ENCODE peak calls at places on chromosome 17, in six cellular contexts. One of them, this sample, is unnamed.

GRCh38 chr17:80526116-80526910 is 18.3 kb upstream of the RPTOR start:
- DNase-seq in prostate gland: no peak
- DNase-seq in body of pancreas: no peak
- DNase-seq in dorsolateral prefrontal cortex: no peak
- DNase-seq in NCI-H510A treated with DMSO at 0.1 percent for 48 hours: peak
- DNase-seq in NCI-H1436: no peak
- DNase-seq in this sample: no peak

GRCh38 chr17:79829457-79829856 is 9.8 kb downstream of the CBX4 start:
- DNase-seq in prostate gland: no peak
- DNase-seq in body of pancreas: no peak
- DNase-seq in dorsolateral prefrontal cortex: no peak
- DNase-seq in NCI-H510A treated with DMSO at 0.1 percent for 48 hours: no peak
- DNase-seq in NCI-H1436: no peak
- DNase-seq in this sample: no peak

GRCh38 chr17:75692976-75693375 is 25.8 kb downstream of the SAP30BP start:
- DNase-seq in prostate gland: no peak
- DNase-seq in body of pancreas: no peak
- DNase-seq in dorsolateral prefrontal cortex: no peak
- DNase-seq in NCI-H510A treated with DMSO at 0.1 percent for 48 hours: no peak
- DNase-seq in NCI-H1436: no peak
- DNase-seq in this sample: no peak

GRCh38 chr17:10018461-10018891 is 113.4 kb upstream of the RCVRN start:
- DNase-seq in prostate gland: no peak
- DNase-seq in body of pancreas: peak
- DNase-seq in dorsolateral prefrontal cortex: no peak
- DNase-seq in NCI-H510A treated with DMSO at 0.1 percent for 48 hours: no peak
- DNase-seq in NCI-H1436: no peak
- DNase-seq in this sample: no peak

GRCh38 chr17:66255112-66255511 is 25.9 kb upstream of the APOH start:
- DNase-seq in prostate gland: peak
- DNase-seq in body of pancreas: peak
- DNase-seq in dorsolateral prefrontal cortex: no peak
- DNase-seq in NCI-H510A treated with DMSO at 0.1 percent for 48 hours: peak
- DNase-seq in NCI-H1436: peak
- DNase-seq in this sample: no peak

GRCh38 chr17:39151680-39152058 is 232 bp upstream of the PLXDC1 start:
- DNase-seq in prostate gland: no peak
- DNase-seq in body of pancreas: no peak
- DNase-seq in dorsolateral prefrontal cortex: no peak
- DNase-seq in NCI-H510A treated with DMSO at 0.1 percent for 48 hours: no peak
- DNase-seq in NCI-H1436: no peak
- DNase-seq in this sample: no peak

GRCh38 chr17:49548506-49549310 is 27.0 kb upstream of the NXPH3 start:
- DNase-seq in prostate gland: no peak
- DNase-seq in body of pancreas: peak
- DNase-seq in dorsolateral prefrontal cortex: no peak
- DNase-seq in NCI-H510A treated with DMSO at 0.1 percent for 48 hours: no peak
- DNase-seq in NCI-H1436: peak
- DNase-seq in this sample: no peak

GRCh38 chr17:27318633-27319032 is 24.7 kb downstream of the WSB1 start:
- DNase-seq in prostate gland: no peak
- DNase-seq in body of pancreas: no peak
- DNase-seq in dorsolateral prefrontal cortex: no peak
- DNase-seq in NCI-H510A treated with DMSO at 0.1 percent for 48 hours: no peak
- DNase-seq in NCI-H1436: no peak
- DNase-seq in this sample: no peak

GRCh38 chr17:81359218-81359617 is 36.0 kb upstream of the BAHCC1 start:
- DNase-seq in prostate gland: no peak
- DNase-seq in body of pancreas: no peak
- DNase-seq in dorsolateral prefrontal cortex: no peak
- DNase-seq in NCI-H510A treated with DMSO at 0.1 percent for 48 hours: no peak
- DNase-seq in NCI-H1436: no peak
- DNase-seq in this sample: no peak

GRCh38 chr17:79776378-79777165 is 1.4 kb upstream of the CBX2 start:
- DNase-seq in prostate gland: no peak
- DNase-seq in body of pancreas: no peak
- DNase-seq in dorsolateral prefrontal cortex: no peak
- DNase-seq in NCI-H510A treated with DMSO at 0.1 percent for 48 hours: no peak
- DNase-seq in NCI-H1436: no peak
- DNase-seq in this sample: no peak

GRCh38 chr17:80453126-80453979 is 23.1 kb downstream of the NPTX1 start:
- DNase-seq in prostate gland: no peak
- DNase-seq in body of pancreas: peak
- DNase-seq in dorsolateral prefrontal cortex: no peak
- DNase-seq in NCI-H510A treated with DMSO at 0.1 percent for 48 hours: no peak
- DNase-seq in NCI-H1436: peak
- DNase-seq in this sample: no peak

GRCh38 chr17:82400830-82401229 is 17.3 kb upstream of the HEXD start:
- DNase-seq in prostate gland: no peak
- DNase-seq in body of pancreas: peak
- DNase-seq in dorsolateral prefrontal cortex: peak
- DNase-seq in NCI-H510A treated with DMSO at 0.1 percent for 48 hours: no peak
- DNase-seq in NCI-H1436: no peak
- DNase-seq in this sample: peak

GRCh38 chr17:8150194-8151119 is 1.7 kb downstream of the PER1 start:
- DNase-seq in prostate gland: no peak
- DNase-seq in body of pancreas: no peak
- DNase-seq in dorsolateral prefrontal cortex: no peak
- DNase-seq in NCI-H510A treated with DMSO at 0.1 percent for 48 hours: no peak
- DNase-seq in NCI-H1436: no peak
- DNase-seq in this sample: no peak

GRCh38 chr17:36485027-36485426 is 1.5 kb upstream of the ZNHIT3 start:
- DNase-seq in prostate gland: no peak
- DNase-seq in body of pancreas: no peak
- DNase-seq in dorsolateral prefrontal cortex: no peak
- DNase-seq in NCI-H510A treated with DMSO at 0.1 percent for 48 hours: no peak
- DNase-seq in NCI-H1436: no peak
- DNase-seq in this sample: no peak

GRCh38 chr17:59837362-59838195 is 55.2 kb downstream of the TUBD1 start:
- DNase-seq in prostate gland: peak
- DNase-seq in body of pancreas: peak
- DNase-seq in dorsolateral prefrontal cortex: no peak
- DNase-seq in NCI-H510A treated with DMSO at 0.1 percent for 48 hours: peak
- DNase-seq in NCI-H1436: peak
- DNase-seq in this sample: no peak

GRCh38 chr17:40179923-40180659 is 2.8 kb downstream of the RAPGEFL1 start:
- DNase-seq in prostate gland: no peak
- DNase-seq in body of pancreas: no peak
- DNase-seq in dorsolateral prefrontal cortex: no peak
- DNase-seq in NCI-H510A treated with DMSO at 0.1 percent for 48 hours: no peak
- DNase-seq in NCI-H1436: no peak
- DNase-seq in this sample: no peak

GRCh38 chr17:80671823-80672105 is 127.1 kb downstream of the RPTOR start:
- DNase-seq in prostate gland: no peak
- DNase-seq in body of pancreas: no peak
- DNase-seq in dorsolateral prefrontal cortex: no peak
- DNase-seq in NCI-H510A treated with DMSO at 0.1 percent for 48 hours: no peak
- DNase-seq in NCI-H1436: peak
- DNase-seq in this sample: no peak

GRCh38 chr17:7929158-7930029 is at the start of gene KCNAB3:
- DNase-seq in prostate gland: peak
- DNase-seq in body of pancreas: peak
- DNase-seq in dorsolateral prefrontal cortex: peak
- DNase-seq in NCI-H510A treated with DMSO at 0.1 percent for 48 hours: no peak
- DNase-seq in NCI-H1436: peak
- DNase-seq in this sample: peak

GRCh38 chr17:74353446-74354060 is 8.1 kb downstream of the BTBD17 start:
- DNase-seq in prostate gland: no peak
- DNase-seq in body of pancreas: no peak
- DNase-seq in dorsolateral prefrontal cortex: no peak
- DNase-seq in NCI-H510A treated with DMSO at 0.1 percent for 48 hours: no peak
- DNase-seq in NCI-H1436: no peak
- DNase-seq in this sample: no peak

GRCh38 chr17:78862073-78863023 is 21.7 kb upstream of the USP36 start:
- DNase-seq in prostate gland: no peak
- DNase-seq in body of pancreas: peak
- DNase-seq in dorsolateral prefrontal cortex: peak
- DNase-seq in NCI-H510A treated with DMSO at 0.1 percent for 48 hours: no peak
- DNase-seq in NCI-H1436: no peak
- DNase-seq in this sample: no peak

GRCh38 chr17:1031711-1032110 is 34.8 kb downstream of the TIMM22 start:
- DNase-seq in prostate gland: peak
- DNase-seq in body of pancreas: peak
- DNase-seq in dorsolateral prefrontal cortex: no peak
- DNase-seq in NCI-H510A treated with DMSO at 0.1 percent for 48 hours: no peak
- DNase-seq in NCI-H1436: no peak
- DNase-seq in this sample: no peak

GRCh38 chr17:47188266-47188665 is 829 bp downstream of the CDC27 start:
- DNase-seq in prostate gland: no peak
- DNase-seq in body of pancreas: peak
- DNase-seq in dorsolateral prefrontal cortex: no peak
- DNase-seq in NCI-H510A treated with DMSO at 0.1 percent for 48 hours: no peak
- DNase-seq in NCI-H1436: no peak
- DNase-seq in this sample: no peak

GRCh38 chr17:45656527-45657181 is 127.5 kb upstream of the CRHR1 start:
- DNase-seq in prostate gland: no peak
- DNase-seq in body of pancreas: no peak
- DNase-seq in dorsolateral prefrontal cortex: no peak
- DNase-seq in NCI-H510A treated with DMSO at 0.1 percent for 48 hours: no peak
- DNase-seq in NCI-H1436: no peak
- DNase-seq in this sample: no peak

GRCh38 chr17:64786337-64786736 is 124.2 kb upstream of the SMURF2 start:
- DNase-seq in prostate gland: no peak
- DNase-seq in body of pancreas: no peak
- DNase-seq in dorsolateral prefrontal cortex: no peak
- DNase-seq in NCI-H510A treated with DMSO at 0.1 percent for 48 hours: no peak
- DNase-seq in NCI-H1436: no peak
- DNase-seq in this sample: no peak

GRCh38 chr17:51398647-51399046 is 138.3 kb downstream of the UTP18 start:
- DNase-seq in prostate gland: no peak
- DNase-seq in body of pancreas: no peak
- DNase-seq in dorsolateral prefrontal cortex: no peak
- DNase-seq in NCI-H510A treated with DMSO at 0.1 percent for 48 hours: no peak
- DNase-seq in NCI-H1436: no peak
- DNase-seq in this sample: no peak

GRCh38 chr17:2724783-2725164 is 13.2 kb upstream of the CLUH start:
- DNase-seq in prostate gland: no peak
- DNase-seq in body of pancreas: peak
- DNase-seq in dorsolateral prefrontal cortex: no peak
- DNase-seq in NCI-H510A treated with DMSO at 0.1 percent for 48 hours: no peak
- DNase-seq in NCI-H1436: no peak
- DNase-seq in this sample: no peak

GRCh38 chr17:72407336-72408121 is 286.7 kb downstream of the SOX9 start:
- DNase-seq in prostate gland: peak
- DNase-seq in body of pancreas: peak
- DNase-seq in dorsolateral prefrontal cortex: peak
- DNase-seq in NCI-H510A treated with DMSO at 0.1 percent for 48 hours: peak
- DNase-seq in NCI-H1436: peak
- DNase-seq in this sample: peak

GRCh38 chr17:63478814-63479494 is 2.1 kb downstream of the ACE start:
- DNase-seq in prostate gland: peak
- DNase-seq in body of pancreas: peak
- DNase-seq in dorsolateral prefrontal cortex: peak
- DNase-seq in NCI-H510A treated with DMSO at 0.1 percent for 48 hours: peak
- DNase-seq in NCI-H1436: peak
- DNase-seq in this sample: peak

GRCh38 chr17:6666077-6666521 is 14.5 kb downstream of the C17orf100 start:
- DNase-seq in prostate gland: peak
- DNase-seq in body of pancreas: peak
- DNase-seq in dorsolateral prefrontal cortex: peak
- DNase-seq in NCI-H510A treated with DMSO at 0.1 percent for 48 hours: peak
- DNase-seq in NCI-H1436: peak
- DNase-seq in this sample: peak

GRCh38 chr17:63740464-63741181 is 976 bp downstream of the STRADA start:
- DNase-seq in prostate gland: peak
- DNase-seq in body of pancreas: peak
- DNase-seq in dorsolateral prefrontal cortex: no peak
- DNase-seq in NCI-H510A treated with DMSO at 0.1 percent for 48 hours: no peak
- DNase-seq in NCI-H1436: no peak
- DNase-seq in this sample: no peak

GRCh38 chr17:75321506-75321905 is 32.3 kb upstream of the SLC25A19 start:
- DNase-seq in prostate gland: no peak
- DNase-seq in body of pancreas: no peak
- DNase-seq in dorsolateral prefrontal cortex: no peak
- DNase-seq in NCI-H510A treated with DMSO at 0.1 percent for 48 hours: no peak
- DNase-seq in NCI-H1436: no peak
- DNase-seq in this sample: no peak

GRCh38 chr17:17108681-17109049 is 66.4 kb downstream of the MPRIP start:
- DNase-seq in prostate gland: peak
- DNase-seq in body of pancreas: peak
- DNase-seq in dorsolateral prefrontal cortex: peak
- DNase-seq in NCI-H510A treated with DMSO at 0.1 percent for 48 hours: peak
- DNase-seq in NCI-H1436: no peak
- DNase-seq in this sample: no peak

GRCh38 chr17:36089888-36090836 is at the start of gene CCL3:
- DNase-seq in prostate gland: no peak
- DNase-seq in body of pancreas: peak
- DNase-seq in dorsolateral prefrontal cortex: no peak
- DNase-seq in NCI-H510A treated with DMSO at 0.1 percent for 48 hours: no peak
- DNase-seq in NCI-H1436: no peak
- DNase-seq in this sample: no peak

GRCh38 chr17:42389135-42389417 is 834 bp upstream of the STAT3 start:
- DNase-seq in prostate gland: no peak
- DNase-seq in body of pancreas: no peak
- DNase-seq in dorsolateral prefrontal cortex: no peak
- DNase-seq in NCI-H510A treated with DMSO at 0.1 percent for 48 hours: peak
- DNase-seq in NCI-H1436: no peak
- DNase-seq in this sample: no peak

GRCh38 chr17:5715478-5715877 is 131.2 kb upstream of the NLRP1 start:
- DNase-seq in prostate gland: no peak
- DNase-seq in body of pancreas: peak
- DNase-seq in dorsolateral prefrontal cortex: no peak
- DNase-seq in NCI-H510A treated with DMSO at 0.1 percent for 48 hours: no peak
- DNase-seq in NCI-H1436: no peak
- DNase-seq in this sample: no peak

GRCh38 chr17:69702078-69702477 is 287.6 kb downstream of the MAP2K6 start:
- DNase-seq in prostate gland: no peak
- DNase-seq in body of pancreas: no peak
- DNase-seq in dorsolateral prefrontal cortex: no peak
- DNase-seq in NCI-H510A treated with DMSO at 0.1 percent for 48 hours: no peak
- DNase-seq in NCI-H1436: no peak
- DNase-seq in this sample: no peak

GRCh38 chr17:12632785-12633184 is 32.9 kb upstream of the MYOCD start:
- DNase-seq in prostate gland: no peak
- DNase-seq in body of pancreas: no peak
- DNase-seq in dorsolateral prefrontal cortex: no peak
- DNase-seq in NCI-H510A treated with DMSO at 0.1 percent for 48 hours: no peak
- DNase-seq in NCI-H1436: no peak
- DNase-seq in this sample: no peak

GRCh38 chr17:28524476-28525415 is 18.6 kb downstream of the FOXN1 start:
- DNase-seq in prostate gland: peak
- DNase-seq in body of pancreas: peak
- DNase-seq in dorsolateral prefrontal cortex: no peak
- DNase-seq in NCI-H510A treated with DMSO at 0.1 percent for 48 hours: no peak
- DNase-seq in NCI-H1436: no peak
- DNase-seq in this sample: no peak